ENCODE peak calls at places on chromosomes 3 and 15, in five cellular contexts. L is H9, P is right atrium auricular region, Z is T follicular helper cell, Q is endothelial cell. U is an unnamed sample.
A peak's percentile ranks its signal among the peaks of the same experiment; 100 is the strongest.

GRCh38 chr3:128426128-128426921 is 40.4 kb downstream of the DNAJB8 start:
- DNase-seq in L (peak; percentile 73), P (no peak), Z (peak; percentile 24), Q (peak; percentile 84), U (peak; percentile 82)

GRCh38 chr3:40528426-40528825 is 3.7 kb downstream of the ZNF621 start:
- DNase-seq in L (no peak), P (no peak), Z (no peak), Q (no peak), U (no peak)

GRCh38 chr3:127525373-127525772 is 65.2 kb downstream of the TPRA1 start:
- DNase-seq in L (no peak), P (no peak), Z (no peak), Q (no peak), U (no peak)

GRCh38 chr3:191330309-191330712 is at the start of gene UTS2B:
- DNase-seq in L (no peak), P (no peak), Z (no peak), Q (no peak), U (no peak)

GRCh38 chr3:81041331-81041730 is 720.1 kb downstream of the GBE1 start:
- DNase-seq in L (no peak), P (no peak), Z (no peak), Q (no peak), U (no peak)

GRCh38 chr3:136535906-136536305 is 216.3 kb downstream of the STAG1 start:
- DNase-seq in L (no peak), P (no peak), Z (no peak), Q (no peak), U (no peak)

GRCh38 chr3:58106640-58107039 is 98.4 kb downstream of the FLNB start:
- DNase-seq in L (no peak), P (no peak), Z (no peak), Q (no peak), U (no peak)

GRCh38 chr3:128040660-128041059 is 11.6 kb upstream of the SEC61A1 start:
- DNase-seq in L (no peak), P (no peak), Z (no peak), Q (no peak), U (no peak)

GRCh38 chr15:79673416-79674123 is 223.2 kb downstream of the MTHFS start:
- DNase-seq in L (peak; percentile 49), P (no peak), Z (no peak), Q (no peak), U (no peak)

GRCh38 chr3:184409946-184410500 is 30.2 kb downstream of the CHRD start:
- DNase-seq in L (no peak), P (no peak), Z (no peak), Q (no peak), U (no peak)

GRCh38 chr3:194284351-194284750 is 66.8 kb downstream of the CPN2 start:
- DNase-seq in L (no peak), P (no peak), Z (no peak), Q (no peak), U (no peak)

GRCh38 chr15:76336254-76337046 is at the start of gene ISL2:
- DNase-seq in L (peak; percentile 97), P (no peak), Z (no peak), Q (peak; percentile 78), U (peak; percentile 86)

GRCh38 chr3:170977911-170978310 is 48.6 kb downstream of the SLC2A2 start:
- DNase-seq in L (no peak), P (no peak), Z (no peak), Q (no peak), U (no peak)

GRCh38 chr3:124592658-124593441 is 137.4 kb upstream of the UMPS start:
- DNase-seq in L (no peak), P (no peak), Z (no peak), Q (no peak), U (no peak)

GRCh38 chr15:90104551-90104950 is 2.3 kb upstream of the IDH2 start:
- DNase-seq in L (no peak), P (no peak), Z (no peak), Q (no peak), U (no peak)

U was measured in nephron progenitor cell.